ENCODE peak calls at places on chromosomes 11 and 22, in eight cellular contexts. U is astrocyte of the cerebellum; W is LoVo; C is germinal center; L is WTC11; M is CD4-positive, alpha-beta T cell; F is progenitor cell of endocrine pancreas; X is T-helper 1 cell. H is an unnamed sample.

GRCh38 chr22:46010951-46011626 is 34.1 kb upstream of the WNT7B start:
- DNase-seq in X (no peak), U (no peak), C (no peak), L (no peak), F (no peak), M (no peak), W (no peak), H (no peak)

GRCh38 chr22:24893341-24894070 is 53.0 kb downstream of the LHFPL7 start:
- DNase-seq in C (no peak), L (no peak), F (no peak), X (no peak), M (no peak), W (no peak), U (no peak), H (no peak)

GRCh38 chr22:45290410-45290936 is 5.7 kb downstream of the UPK3A start:
- DNase-seq in U (no peak), L (peak; percentile 53), W (no peak), C (no peak), F (no peak), M (no peak), X (no peak), H (no peak)

GRCh38 chr11:64891215-64891848 is 12.9 kb upstream of the EHD1 start:
- DNase-seq in M (no peak), C (no peak), F (no peak), L (no peak), U (no peak), W (peak; percentile 78), X (no peak), H (no peak)

GRCh38 chr11:94068764-94069163 is 47.6 kb downstream of the HEPHL1 start:
- DNase-seq in C (no peak), U (no peak), X (no peak), M (no peak), W (no peak), F (no peak), L (no peak), H (no peak)

GRCh38 chr11:123461164-123461563 is 31.1 kb downstream of the GRAMD1B start:
- DNase-seq in L (no peak), C (no peak), F (no peak), M (no peak), X (no peak), U (no peak), W (no peak), H (no peak)

GRCh38 chr22:35051034-35051535 is 14.9 kb upstream of the ISX start:
- DNase-seq in M (no peak), W (no peak), X (no peak), L (no peak), F (no peak), C (no peak), U (no peak), H (no peak)

GRCh38 chr11:64334764-64335741 is 5.0 kb upstream of the CCDC88B start:
- DNase-seq in U (peak; percentile 48), F (peak; percentile 44), L (no peak), X (no peak), W (peak; percentile 94), M (no peak), C (peak; percentile 85), H (no peak)

GRCh38 chr11:27861706-27862430 is 161.6 kb upstream of the BDNF start:
- DNase-seq in L (no peak), M (no peak), W (no peak), X (no peak), U (peak; percentile 82), F (no peak), C (no peak), H (no peak)

GRCh38 chr22:30770716-30771115 is 76.0 kb downstream of the OSBP2 start:
- DNase-seq in F (no peak), L (no peak), U (no peak), W (no peak), C (no peak), M (no peak), X (no peak), H (no peak)

GRCh38 chr11:15038963-15039362 is 34.4 kb upstream of the CALCB start:
- DNase-seq in U (no peak), X (no peak), L (no peak), C (no peak), W (peak; percentile 9), M (no peak), F (no peak), H (no peak)

GRCh38 chr11:129283141-129283540 is 91.0 kb upstream of the ARHGAP32 start:
- DNase-seq in X (no peak), F (no peak), C (no peak), M (no peak), U (no peak), L (no peak), W (peak; percentile 86), H (no peak)

GRCh38 chr11:65871811-65872548 is 620 bp downstream of the EFEMP2 start:
- DNase-seq in U (no peak), X (no peak), L (peak; percentile 56), M (no peak), W (no peak), F (peak; percentile 42), C (no peak), H (no peak)

GRCh38 chr22:48426466-48427380 is 1401.0 kb downstream of the BRD1 start:
- DNase-seq in W (no peak), U (no peak), X (no peak), M (no peak), C (no peak), L (no peak), F (no peak), H (no peak)

GRCh38 chr11:105168457-105168856 is 28.9 kb upstream of the CARD18 start:
- DNase-seq in M (no peak), L (no peak), U (no peak), X (no peak), C (no peak), F (no peak), W (no peak), H (no peak)

GRCh38 chr11:112785104-112785503 is 176.1 kb upstream of the NCAM1 start:
- DNase-seq in C (no peak), W (no peak), X (no peak), L (no peak), F (no peak), M (no peak), U (peak; percentile 22), H (no peak)

GRCh38 chr11:132228756-132229325 is 858.4 kb downstream of the NTM start:
- DNase-seq in X (no peak), L (no peak), F (no peak), W (no peak), U (no peak), M (no peak), C (no peak), H (no peak)

GRCh38 chr11:32118025-32118974 is 27.4 kb downstream of the RCN1 start:
- DNase-seq in C (no peak), X (no peak), W (peak; percentile 6), U (no peak), M (no peak), F (no peak), L (no peak), H (no peak)

GRCh38 chr11:108945341-108945740 is 280.5 kb downstream of the DDX10 start:
- DNase-seq in U (no peak), M (no peak), F (no peak), W (no peak), X (no peak), L (no peak), C (no peak), H (no peak)

GRCh38 chr11:114147389-114148382 is 88.2 kb downstream of the ZBTB16 start:
- DNase-seq in L (no peak), U (no peak), F (no peak), C (no peak), W (no peak), M (no peak), X (no peak), H (no peak)

GRCh38 chr22:50314455-50315288 is 7.2 kb upstream of the PLXNB2 start:
- DNase-seq in W (no peak), F (no peak), L (no peak), M (peak; percentile 56), C (peak; percentile 73), U (no peak), X (peak; percentile 55), H (peak; percentile 66)

GRCh38 chr11:69958308-69958707 is 119.8 kb upstream of the ANO1 start:
- DNase-seq in X (no peak), L (no peak), W (no peak), U (peak; percentile 24), M (no peak), C (no peak), F (no peak), H (no peak)

GRCh38 chr22:42296381-42296853 is 26.0 kb upstream of the TCF20 start:
- DNase-seq in F (no peak), L (peak; percentile 54), W (no peak), M (no peak), X (no peak), C (peak; percentile 66), U (no peak), H (no peak)

GRCh38 chr11:130609121-130610035 is 160.9 kb downstream of the ADAMTS15 start:
- DNase-seq in W (no peak), M (no peak), X (no peak), C (no peak), L (peak; percentile 32), U (no peak), F (no peak), H (no peak)

GRCh38 chr11:65427691-65428577 is 5.3 kb downstream of the NEAT1 start:
- DNase-seq in L (no peak), F (no peak), U (no peak), X (no peak), M (peak; percentile 27), W (no peak), C (no peak), H (peak; percentile 30)

GRCh38 chr11:102345923-102346322 is 1.1 kb upstream of the BIRC2 start:
- DNase-seq in L (no peak), C (no peak), F (no peak), X (no peak), U (no peak), M (no peak), W (no peak), H (peak; percentile 51)

GRCh38 chr11:107916671-107917241 is 11.5 kb upstream of the RAB39A start:
- DNase-seq in U (no peak), L (peak; percentile 81), X (peak; percentile 5), M (no peak), W (peak; percentile 25), F (peak; percentile 15), C (peak; percentile 53), H (no peak)

GRCh38 chr22:49668402-49668801 is 159.3 kb downstream of the BRD1 start:
- DNase-seq in U (no peak), W (no peak), M (no peak), F (no peak), L (no peak), X (no peak), C (no peak), H (no peak)

GRCh38 chr11:73530109-73530508 is 67.8 kb downstream of the FAM168A start:
- DNase-seq in F (no peak), C (no peak), W (no peak), U (no peak), L (peak; percentile 47), X (no peak), M (no peak), H (no peak)

GRCh38 chr11:60872124-60872951 is 5.0 kb downstream of the ZP1 start:
- DNase-seq in W (no peak), F (no peak), M (no peak), C (no peak), X (no peak), L (no peak), U (no peak), H (no peak)

GRCh38 chr11:76598426-76598839 is 72.1 kb downstream of the LRRC32 start:
- DNase-seq in F (no peak), L (peak; percentile 47), M (no peak), W (no peak), X (no peak), C (peak; percentile 64), U (peak; percentile 19), H (no peak)

GRCh38 chr22:46578824-46579561 is 41.2 kb upstream of the GRAMD4 start:
- DNase-seq in W (no peak), C (no peak), U (peak; percentile 43), L (no peak), F (no peak), X (no peak), M (no peak), H (no peak)

GRCh38 chr11:92224394-92225205 is at the start of gene FAT3:
- DNase-seq in U (peak; percentile 32), X (no peak), F (peak; percentile 53), W (no peak), L (peak; percentile 74), C (no peak), M (no peak), H (no peak)